ENCODE peak calls at places on chromosomes 6 and 20, in six cellular contexts. S is K562, J is MM.1S, I is fibroblast of lung, H is endothelial cell of umbilical vein, N is astrocyte. P is an unnamed sample. For H3K9me3, the result is how much of the 10 kb centered on the place peaks cover.

GRCh38 chr6:33118525-33119123 is 42.8 kb downstream of the HLA-DPB1 start:
- DNase-seq in S (peak), J (peak), I (peak), H (peak), N (peak), P (peak)

GRCh38 chr6:130885392-130886192 is 58.4 kb downstream of the SMLR1 start:
- DNase-seq in S (peak), J (peak), I (peak), H (peak), N (peak), P (peak)

GRCh38 chr6:52526634-52527033 is 50.2 kb downstream of the TRAM2 start:
- DNase-seq in S (no peak), J (no peak), I (no peak), H (no peak), N (peak), P (no peak)

GRCh38 chr6:6861995-6862394 is 245.8 kb upstream of the RREB1 start:
- DNase-seq in S (no peak), J (no peak), I (no peak), H (no peak), N (no peak), P (no peak)

GRCh38 chr20:680638-681037 is 5.0 kb upstream of the SCRT2 start:
- DNase-seq in S (no peak), J (no peak), I (no peak), H (no peak), N (no peak), P (peak)

GRCh38 chr6:16956371-16956770 is 145.5 kb upstream of the STMND1 start:
- DNase-seq in S (no peak), J (no peak), I (peak), H (no peak), N (peak), P (no peak)

GRCh38 chr20:22801528-22801927 is 217.2 kb upstream of the FOXA2 start:
- DNase-seq in S (no peak), J (no peak), I (no peak), H (no peak), N (no peak), P (no peak)

GRCh38 chr6:42745083-42745637 is 743 bp downstream of the TBCC start:
- DNase-seq in S (peak), J (peak), I (peak), H (peak), N (no peak), P (peak)

GRCh38 chr6:17099401-17100059 is 2.3 kb upstream of the STMND1 start:
- DNase-seq in S (no peak), J (no peak), I (no peak), H (no peak), N (no peak), P (no peak)

GRCh38 chr6:142222022-142222421 is 75.0 kb downstream of the VTA1 start:
- DNase-seq in S (no peak), J (no peak), I (no peak), H (no peak), N (no peak), P (no peak)

GRCh38 chr6:85346196-85346595 is 103.7 kb upstream of the NT5E start:
- DNase-seq in S (no peak), J (no peak), I (no peak), H (no peak), N (no peak), P (no peak)

GRCh38 chr20:51354769-51355319 is 187.7 kb downstream of the NFATC2 start:
- DNase-seq in S (no peak), J (no peak), I (no peak), H (peak), N (peak), P (no peak)

GRCh38 chr6:51182884-51183283 is 364.2 kb downstream of the TFAP2B start:
- DNase-seq in S (no peak), J (no peak), I (no peak), H (no peak), N (no peak), P (no peak)

GRCh38 chr6:122610690-122611455 is 668 bp downstream of the PKIB start:
- DNase-seq in S (no peak), J (peak), I (peak), H (peak), N (peak), P (no peak)

GRCh38 chr6:8277769-8278168 is 157.6 kb downstream of the SLC35B3 start:
- DNase-seq in S (no peak), J (no peak), I (no peak), H (no peak), N (no peak), P (no peak)

GRCh38 chr6:116476021-116476678 is 15.0 kb downstream of the CALHM6 start:
- DNase-seq in S (no peak), J (peak), I (peak), H (no peak), N (no peak), P (peak)

DNA sequence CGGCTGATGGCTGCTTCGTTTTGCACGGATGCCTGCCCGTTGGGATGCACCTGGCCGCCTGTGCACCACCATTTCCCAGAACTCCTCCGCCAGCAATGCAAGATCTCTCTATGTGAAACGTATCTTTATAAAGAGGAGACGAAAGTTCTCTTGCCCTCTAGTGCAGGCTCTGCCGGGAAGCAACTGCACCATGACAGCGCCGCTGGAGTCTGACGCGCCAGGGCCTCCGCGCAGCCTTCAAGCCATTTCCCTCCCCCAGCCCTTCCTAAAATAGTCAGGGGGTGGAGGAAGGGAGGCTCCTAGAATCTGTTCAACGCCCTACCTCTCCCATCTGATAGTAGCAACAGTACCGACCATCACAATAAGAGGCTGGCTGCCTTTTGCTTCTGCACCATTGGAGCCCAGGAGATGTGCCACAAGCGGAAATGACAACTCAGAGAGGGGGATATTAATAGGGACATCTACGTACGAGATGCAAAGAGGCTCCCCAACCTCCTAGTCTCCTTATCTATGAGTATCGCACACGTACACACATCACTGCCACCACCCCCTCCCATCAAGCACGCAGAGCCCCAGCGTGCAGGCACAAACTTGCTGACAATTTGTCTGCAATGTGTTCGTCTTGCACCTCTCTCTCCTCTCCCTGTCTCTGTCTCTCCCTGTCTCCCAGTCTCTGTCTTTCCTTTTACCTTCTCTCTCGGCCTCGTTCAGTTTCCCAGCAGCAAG is 1.1 kb downstream of the SYNE1 start:
- DNase-seq in S (no peak), J (no peak), I (peak), H (peak), N (peak), P (peak)
- H2AFZ ChIP-seq in S (no peak), J (peak), I (peak), H (peak), N (peak), P (peak)

GRCh38 chr6:148520109-148520841 is 177.6 kb downstream of the SASH1 start:
- DNase-seq in S (no peak), J (no peak), I (no peak), H (no peak), N (no peak), P (peak)

GRCh38 chr6:148521586-148521985 is 178.9 kb downstream of the SASH1 start:
- DNase-seq in S (no peak), J (no peak), I (peak), H (no peak), N (peak), P (peak)

GRCh38 chr6:148523051-148523450 is 180.4 kb downstream of the SASH1 start:
- DNase-seq in S (no peak), J (no peak), I (peak), H (no peak), N (peak), P (no peak)

GRCh38 chr6:148523551-148523950 is 180.9 kb downstream of the SASH1 start:
- DNase-seq in S (no peak), J (no peak), I (no peak), H (no peak), N (peak), P (no peak)

GRCh38 chr6:148521158-148521557 is 178.5 kb downstream of the SASH1 start:
- DNase-seq in S (no peak), J (no peak), I (no peak), H (no peak), N (no peak), P (peak)
- H3K27ac ChIP-seq in S (no peak), J (no peak), I (peak), H (no peak), N (peak), P (peak)

GRCh38 chr6:22896716-22897115 is 327.4 kb downstream of the HDGFL1 start:
- DNase-seq in S (no peak), J (no peak), I (no peak), H (no peak), N (no peak), P (no peak)
- H3K9me3 ChIP-seq in S (under half), J (under half), I (under half), H (under half), N (under half), P (under half)

GRCh38 chr6:159602370-159603185 is 90.5 kb downstream of the SOD2 start:
- DNase-seq in S (no peak), J (no peak), I (peak), H (no peak), N (no peak), P (no peak)
- H2AFZ ChIP-seq in S (no peak), J (no peak), I (no peak), H (no peak), N (no peak), P (no peak)

DNA sequence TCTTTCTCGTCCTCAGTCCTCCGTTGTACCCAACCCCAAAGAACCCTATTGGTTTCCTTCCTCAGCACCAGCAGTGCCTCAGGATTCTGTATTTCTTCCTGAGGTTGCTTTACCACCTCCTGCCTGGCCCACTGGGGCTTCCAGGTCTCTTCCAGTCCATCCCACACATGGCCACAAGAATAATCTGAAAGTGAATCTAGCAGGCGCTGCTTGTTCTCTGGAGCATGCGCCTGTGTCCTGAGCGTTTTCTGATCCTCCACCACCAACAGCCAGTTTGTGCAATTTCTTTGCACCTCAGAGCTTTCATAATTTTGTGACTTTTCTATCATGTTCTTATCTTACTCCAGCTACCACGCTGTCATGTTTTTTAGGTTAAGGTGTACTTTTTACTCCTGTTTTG is 11.6 kb upstream of the HSP90AB1 start:
- DNase-seq in S (no peak), J (no peak), I (no peak), H (no peak), N (no peak), P (no peak)
- H3K27ac ChIP-seq in S (no peak), J (no peak), I (no peak), H (no peak), N (peak), P (no peak)

GRCh38 chr6:168189679-168190405 is 110.8 kb upstream of the FRMD1 start:
- DNase-seq in S (no peak), J (no peak), I (no peak), H (no peak), N (no peak), P (no peak)

GRCh38 chr6:168192195-168192900 is 113.3 kb upstream of the FRMD1 start:
- DNase-seq in S (no peak), J (no peak), I (no peak), H (no peak), N (no peak), P (no peak)

GRCh38 chr6:168192901-168193815 is 114.1 kb upstream of the FRMD1 start:
- DNase-seq in S (no peak), J (no peak), I (no peak), H (no peak), N (no peak), P (no peak)

GRCh38 chr6:168188974-168189678 is 110.1 kb upstream of the FRMD1 start:
- DNase-seq in S (no peak), J (no peak), I (no peak), H (no peak), N (no peak), P (no peak)

GRCh38 chr6:168190646-168191443 is 111.8 kb upstream of the FRMD1 start:
- DNase-seq in S (no peak), J (no peak), I (no peak), H (no peak), N (no peak), P (no peak)
- H3K9me3 ChIP-seq in S (under half), J (under half), I (under half), H (under half), N (under half), P (under half)

GRCh38 chr20:32718749-32719348 is 24.4 kb downstream of the COMMD7 start:
- DNase-seq in S (no peak), J (no peak), I (no peak), H (no peak), N (no peak), P (no peak)
- H2AFZ ChIP-seq in S (no peak), J (no peak), I (no peak), H (no peak), N (no peak), P (no peak)

GRCh38 chr20:50308513-50309279 is 118.1 kb downstream of the CEBPB start:
- DNase-seq in S (peak), J (no peak), I (peak), H (peak), N (peak), P (no peak)
- H3K27ac ChIP-seq in S (peak), J (no peak), I (peak), H (peak), N (peak), P (no peak)

DNA sequence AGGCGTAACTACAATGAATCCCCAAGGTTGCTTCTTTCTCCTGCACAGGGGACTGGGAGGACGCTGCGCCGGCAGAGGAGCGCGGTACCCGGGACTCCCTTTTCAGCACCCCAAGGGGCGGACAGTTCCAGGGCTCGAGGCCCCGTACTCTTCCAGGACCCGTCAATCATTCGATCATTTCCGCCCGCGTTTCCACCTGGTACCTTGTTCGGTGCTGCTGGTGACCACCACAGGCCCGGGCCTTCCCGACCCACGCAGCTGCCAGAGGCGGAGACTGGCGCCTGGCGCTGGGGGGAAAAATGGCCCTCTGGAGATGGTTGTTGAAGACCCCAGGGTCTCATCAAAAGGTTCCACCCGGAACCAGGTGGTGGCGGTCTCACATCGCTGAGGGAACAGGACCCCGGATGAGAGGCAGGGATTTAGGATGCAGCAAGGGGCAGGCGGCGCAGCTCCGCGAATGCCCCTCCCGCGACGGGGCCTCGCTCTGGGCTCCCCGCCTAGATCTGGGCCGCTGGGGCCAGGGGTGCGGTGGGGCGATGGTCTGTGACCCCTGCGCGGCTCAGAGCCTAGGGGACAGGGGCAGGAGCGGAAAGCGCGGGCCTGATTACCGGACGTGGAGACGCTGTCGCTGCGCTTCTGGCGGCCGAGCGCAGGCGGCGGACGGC is 744 bp downstream of the VSX1 start:
- DNase-seq in S (peak), J (no peak), I (no peak), H (no peak), N (no peak), P (no peak)
- H3K9me3 ChIP-seq in S (under half), J (under half), I (under half), H (under half), N (under half), P (under half)

GRCh38 chr6:37125779-37126553 is 44.0 kb upstream of the PIM1 start:
- DNase-seq in S (no peak), J (no peak), I (no peak), H (peak), N (no peak), P (no peak)
- H2AFZ ChIP-seq in S (peak), J (no peak), I (no peak), H (peak), N (peak), P (no peak)